ENCODE peak calls at places on chromosome 15, in five cellular contexts. One of them, this sample, is unnamed.

GRCh38 chr15:28043625-28044520 is 55.2 kb downstream of the OCA2 start:
- DNase-seq in activated CD4-positive, alpha-beta T cell treated with anti-CD3 and anti-CD28 coated beads, Interleukin-2, amount 10 ng/mL, durations not matched to agents 7 days and 5 days: no peak
- DNase-seq in ecto neural progenitor cell: no peak
- DNase-seq in upper lobe of left lung: no peak
- DNase-seq in stimulated activated CD8-positive, alpha-beta memory T cell treated with anti-CD3 and anti-CD28 coated beads, Interleukin-12 subunit alpha, Interleukin-12 subunit beta, amount 100 ng/mL, for 4 hours: no peak
- DNase-seq in this sample: no peak

GRCh38 chr15:66401130-66402021 is 14.7 kb downstream of the MAP2K1 start:
- DNase-seq in activated CD4-positive, alpha-beta T cell treated with anti-CD3 and anti-CD28 coated beads, Interleukin-2, amount 10 ng/mL, durations not matched to agents 7 days and 5 days: peak; percentile 34
- DNase-seq in ecto neural progenitor cell: peak; percentile 45
- DNase-seq in upper lobe of left lung: no peak
- DNase-seq in stimulated activated CD8-positive, alpha-beta memory T cell treated with anti-CD3 and anti-CD28 coated beads, Interleukin-12 subunit alpha, Interleukin-12 subunit beta, amount 100 ng/mL, for 4 hours: no peak
- DNase-seq in this sample: no peak

GRCh38 chr15:66938114-66938830 is 127.1 kb upstream of the SMAD3 start:
- DNase-seq in activated CD4-positive, alpha-beta T cell treated with anti-CD3 and anti-CD28 coated beads, Interleukin-2, amount 10 ng/mL, durations not matched to agents 7 days and 5 days: no peak
- DNase-seq in ecto neural progenitor cell: no peak
- DNase-seq in upper lobe of left lung: no peak
- DNase-seq in stimulated activated CD8-positive, alpha-beta memory T cell treated with anti-CD3 and anti-CD28 coated beads, Interleukin-12 subunit alpha, Interleukin-12 subunit beta, amount 100 ng/mL, for 4 hours: no peak
- DNase-seq in this sample: no peak

GRCh38 chr15:64024172-64025050 is 21.9 kb downstream of the DAPK2 start:
- DNase-seq in activated CD4-positive, alpha-beta T cell treated with anti-CD3 and anti-CD28 coated beads, Interleukin-2, amount 10 ng/mL, durations not matched to agents 7 days and 5 days: no peak
- DNase-seq in ecto neural progenitor cell: no peak
- DNase-seq in upper lobe of left lung: no peak
- DNase-seq in stimulated activated CD8-positive, alpha-beta memory T cell treated with anti-CD3 and anti-CD28 coated beads, Interleukin-12 subunit alpha, Interleukin-12 subunit beta, amount 100 ng/mL, for 4 hours: no peak
- DNase-seq in this sample: no peak

GRCh38 chr15:86493884-86494283 is 414.2 kb downstream of the AGBL1 start:
- DNase-seq in activated CD4-positive, alpha-beta T cell treated with anti-CD3 and anti-CD28 coated beads, Interleukin-2, amount 10 ng/mL, durations not matched to agents 7 days and 5 days: no peak
- DNase-seq in ecto neural progenitor cell: no peak
- DNase-seq in upper lobe of left lung: no peak
- DNase-seq in stimulated activated CD8-positive, alpha-beta memory T cell treated with anti-CD3 and anti-CD28 coated beads, Interleukin-12 subunit alpha, Interleukin-12 subunit beta, amount 100 ng/mL, for 4 hours: no peak
- DNase-seq in this sample: no peak

GRCh38 chr15:29333261-29333660 is 63.6 kb upstream of the NSMCE3 start:
- DNase-seq in activated CD4-positive, alpha-beta T cell treated with anti-CD3 and anti-CD28 coated beads, Interleukin-2, amount 10 ng/mL, durations not matched to agents 7 days and 5 days: no peak
- DNase-seq in ecto neural progenitor cell: no peak
- DNase-seq in upper lobe of left lung: no peak
- DNase-seq in stimulated activated CD8-positive, alpha-beta memory T cell treated with anti-CD3 and anti-CD28 coated beads, Interleukin-12 subunit alpha, Interleukin-12 subunit beta, amount 100 ng/mL, for 4 hours: no peak
- DNase-seq in this sample: no peak

GRCh38 chr15:78906310-78906608 is 33.6 kb downstream of the MORF4L1 start:
- DNase-seq in activated CD4-positive, alpha-beta T cell treated with anti-CD3 and anti-CD28 coated beads, Interleukin-2, amount 10 ng/mL, durations not matched to agents 7 days and 5 days: no peak
- DNase-seq in ecto neural progenitor cell: no peak
- DNase-seq in upper lobe of left lung: peak; percentile 78
- DNase-seq in stimulated activated CD8-positive, alpha-beta memory T cell treated with anti-CD3 and anti-CD28 coated beads, Interleukin-12 subunit alpha, Interleukin-12 subunit beta, amount 100 ng/mL, for 4 hours: no peak
- DNase-seq in this sample: peak; percentile 32

GRCh38 chr15:90451215-90451850 is 63.3 kb downstream of the IQGAP1 start:
- DNase-seq in activated CD4-positive, alpha-beta T cell treated with anti-CD3 and anti-CD28 coated beads, Interleukin-2, amount 10 ng/mL, durations not matched to agents 7 days and 5 days: no peak
- DNase-seq in ecto neural progenitor cell: no peak
- DNase-seq in upper lobe of left lung: no peak
- DNase-seq in stimulated activated CD8-positive, alpha-beta memory T cell treated with anti-CD3 and anti-CD28 coated beads, Interleukin-12 subunit alpha, Interleukin-12 subunit beta, amount 100 ng/mL, for 4 hours: no peak
- DNase-seq in this sample: no peak

This sample was measured in Panc1.